ENCODE peak calls at places on chromosomes 3 and 15, in six cellular contexts. E is stimulated activated CD8-positive, alpha-beta memory T cell treated with anti-CD3 and anti-CD28 coated beads, Interleukin-7, amount 100 ng/mL, for 48 hours; P is ACHN; Z is sigmoid colon; O is EH; W is DMS 273 treated with DMSO at 0.1 percent for 48 hours. T is an unnamed sample.

GRCh38 chr3:29079358-29079757 is 201.5 kb upstream of the RBMS3 start:
- DNase-seq in P (no peak), Z (no peak), E (no peak), W (no peak), O (no peak), T (no peak)

GRCh38 chr3:195154111-195154791 is 116.7 kb downstream of the XXYLT1 start:
- DNase-seq in W (no peak), Z (no peak), E (no peak), O (peak; percentile 85), P (no peak), T (no peak)

GRCh38 chr3:129313415-129313982 is 34.8 kb downstream of the HMCES start:
- DNase-seq in E (no peak), W (no peak), Z (no peak), P (peak; percentile 14), O (no peak), T (no peak)

GRCh38 chr3:10729439-10729838 is 86.6 kb upstream of the SLC6A11 start:
- DNase-seq in E (no peak), W (no peak), P (no peak), Z (no peak), O (no peak), T (no peak)

GRCh38 chr3:23894166-23895061 is 22.4 kb downstream of the NKIRAS1 start:
- DNase-seq in P (no peak), O (no peak), W (no peak), Z (no peak), E (no peak), T (no peak)

GRCh38 chr3:125594581-125595011 is 701 bp downstream of the OSBPL11 start:
- DNase-seq in W (no peak), Z (no peak), O (no peak), E (no peak), P (peak; percentile 25), T (no peak)

GRCh38 chr15:38873151-38873550 is 308.5 kb upstream of the RASGRP1 start:
- DNase-seq in E (no peak), O (no peak), P (no peak), Z (no peak), W (no peak), T (no peak)

GRCh38 chr15:75625542-75626347 is at the start of gene SNUPN:
- DNase-seq in E (peak; percentile 93), O (peak; percentile 92), Z (peak; percentile 96), P (peak; percentile 91), W (peak; percentile 78), T (peak; percentile 79)

GRCh38 chr3:16884748-16885587 is at the start of gene PLCL2:
- DNase-seq in O (peak; percentile 50), Z (peak; percentile 74), W (no peak), E (no peak), P (peak; percentile 52), T (no peak)

GRCh38 chr3:97810779-97811390 is 10.9 kb upstream of the CRYBG3 start:
- DNase-seq in W (no peak), E (no peak), P (no peak), O (peak; percentile 28), Z (no peak), T (no peak)

GRCh38 chr3:168608926-168609325 is 513.2 kb upstream of the GOLIM4 start:
- DNase-seq in E (no peak), W (no peak), P (no peak), Z (no peak), O (no peak), T (no peak)

GRCh38 chr3:125116311-125117069 is 60.7 kb upstream of the HEG1 start:
- DNase-seq in O (peak; percentile 95), W (no peak), E (no peak), Z (no peak), P (peak; percentile 55), T (no peak)

GRCh38 chr15:41584636-41585139 is 25.7 kb downstream of the TYRO3 start:
- DNase-seq in O (no peak), P (no peak), Z (no peak), E (no peak), W (no peak), T (no peak)

GRCh38 chr15:62758126-62758951 is 284.2 kb upstream of the TPM1 start:
- DNase-seq in E (no peak), P (peak; percentile 64), O (peak; percentile 97), Z (peak; percentile 84), W (no peak), T (no peak)

T was measured in NCI-H524 treated with DMSO at 0.1 percent for 48 hours.